ENCODE peak calls at places on chromosomes 4 and X, in ten cellular contexts. One of them, this sample, is unnamed.

GRCh38 chrX:19554786-19555185 is 39.5 kb upstream of the MAP3K15 start:
- DNase-seq in cardiac muscle cell: peak
- DNase-seq in vagina: no peak
- DNase-seq in bronchial epithelial cell: peak
- DNase-seq in GM12878: peak
- DNase-seq in AG10803: peak
- DNase-seq in right lobe of liver: no peak
- DNase-seq in BJ: peak
- DNase-seq in fibroblast of the aortic adventitia: peak
- DNase-seq in AG04450: no peak
- DNase-seq in this sample: peak

GRCh38 chr4:57401586-57401985 is 291.4 kb upstream of the IGFBP7 start:
- DNase-seq in cardiac muscle cell: no peak
- DNase-seq in vagina: no peak
- DNase-seq in bronchial epithelial cell: peak
- DNase-seq in GM12878: no peak
- DNase-seq in AG10803: no peak
- DNase-seq in right lobe of liver: no peak
- DNase-seq in BJ: no peak
- DNase-seq in fibroblast of the aortic adventitia: no peak
- DNase-seq in AG04450: no peak
- DNase-seq in this sample: no peak

GRCh38 chrX:22196151-22196550 is 76.6 kb upstream of the CBLL2 start:
- DNase-seq in cardiac muscle cell: no peak
- DNase-seq in vagina: no peak
- DNase-seq in bronchial epithelial cell: no peak
- DNase-seq in GM12878: no peak
- DNase-seq in AG10803: peak
- DNase-seq in right lobe of liver: no peak
- DNase-seq in BJ: peak
- DNase-seq in fibroblast of the aortic adventitia: peak
- DNase-seq in AG04450: no peak
- DNase-seq in this sample: no peak

GRCh38 chr4:165766018-165766417 is 107.0 kb upstream of the TLL1 start:
- DNase-seq in cardiac muscle cell: peak
- DNase-seq in vagina: no peak
- DNase-seq in bronchial epithelial cell: no peak
- DNase-seq in GM12878: no peak
- DNase-seq in AG10803: no peak
- DNase-seq in right lobe of liver: no peak
- DNase-seq in BJ: no peak
- DNase-seq in fibroblast of the aortic adventitia: no peak
- DNase-seq in AG04450: no peak
- DNase-seq in this sample: peak

GRCh38 chr4:113579360-113579759 is 182.2 kb downstream of the CAMK2D start:
- DNase-seq in cardiac muscle cell: no peak
- DNase-seq in vagina: no peak
- DNase-seq in bronchial epithelial cell: no peak
- DNase-seq in GM12878: no peak
- DNase-seq in AG10803: no peak
- DNase-seq in right lobe of liver: no peak
- DNase-seq in BJ: no peak
- DNase-seq in fibroblast of the aortic adventitia: no peak
- DNase-seq in AG04450: no peak
- DNase-seq in this sample: no peak

GRCh38 chr4:48017108-48017527 is 546 bp downstream of the NIPAL1 start:
- DNase-seq in cardiac muscle cell: peak
- DNase-seq in vagina: no peak
- DNase-seq in bronchial epithelial cell: peak
- DNase-seq in GM12878: no peak
- DNase-seq in AG10803: peak
- DNase-seq in right lobe of liver: peak
- DNase-seq in BJ: no peak
- DNase-seq in fibroblast of the aortic adventitia: peak
- DNase-seq in AG04450: no peak
- DNase-seq in this sample: peak

GRCh38 chrX:50108264-50108663 is 92.5 kb downstream of the AKAP4 start:
- DNase-seq in cardiac muscle cell: no peak
- DNase-seq in vagina: no peak
- DNase-seq in bronchial epithelial cell: no peak
- DNase-seq in GM12878: no peak
- DNase-seq in AG10803: no peak
- DNase-seq in right lobe of liver: no peak
- DNase-seq in BJ: no peak
- DNase-seq in fibroblast of the aortic adventitia: no peak
- DNase-seq in AG04450: no peak
- DNase-seq in this sample: no peak

GRCh38 chr4:36111180-36111579 is 133.1 kb downstream of the ARAP2 start:
- DNase-seq in cardiac muscle cell: no peak
- DNase-seq in vagina: no peak
- DNase-seq in bronchial epithelial cell: no peak
- DNase-seq in GM12878: no peak
- DNase-seq in AG10803: no peak
- DNase-seq in right lobe of liver: no peak
- DNase-seq in BJ: no peak
- DNase-seq in fibroblast of the aortic adventitia: no peak
- DNase-seq in AG04450: no peak
- DNase-seq in this sample: peak

GRCh38 chr4:151304755-151305154 is 20.6 kb downstream of the SH3D19 start:
- DNase-seq in cardiac muscle cell: no peak
- DNase-seq in vagina: no peak
- DNase-seq in bronchial epithelial cell: peak
- DNase-seq in GM12878: no peak
- DNase-seq in AG10803: no peak
- DNase-seq in right lobe of liver: no peak
- DNase-seq in BJ: no peak
- DNase-seq in fibroblast of the aortic adventitia: no peak
- DNase-seq in AG04450: no peak
- DNase-seq in this sample: no peak

GRCh38 chr4:55912249-55912648 is 36.5 kb upstream of the CEP135 start:
- DNase-seq in cardiac muscle cell: no peak
- DNase-seq in vagina: no peak
- DNase-seq in bronchial epithelial cell: peak
- DNase-seq in GM12878: no peak
- DNase-seq in AG10803: no peak
- DNase-seq in right lobe of liver: no peak
- DNase-seq in BJ: no peak
- DNase-seq in fibroblast of the aortic adventitia: no peak
- DNase-seq in AG04450: no peak
- DNase-seq in this sample: no peak

GRCh38 chr4:47926667-47927258 is 12.4 kb upstream of the NFXL1 start:
- DNase-seq in cardiac muscle cell: peak
- DNase-seq in vagina: no peak
- DNase-seq in bronchial epithelial cell: peak
- DNase-seq in GM12878: no peak
- DNase-seq in AG10803: peak
- DNase-seq in right lobe of liver: no peak
- DNase-seq in BJ: no peak
- DNase-seq in fibroblast of the aortic adventitia: peak
- DNase-seq in AG04450: no peak
- DNase-seq in this sample: peak

GRCh38 chrX:141468940-141469339 is 115.6 kb downstream of the SPANXA1 start:
- DNase-seq in cardiac muscle cell: peak
- DNase-seq in vagina: no peak
- DNase-seq in bronchial epithelial cell: peak
- DNase-seq in GM12878: no peak
- DNase-seq in AG10803: peak
- DNase-seq in right lobe of liver: no peak
- DNase-seq in BJ: peak
- DNase-seq in fibroblast of the aortic adventitia: peak
- DNase-seq in AG04450: no peak
- DNase-seq in this sample: peak

GRCh38 chrX:33183366-33183765 is 28.0 kb downstream of the DMD start:
- DNase-seq in cardiac muscle cell: peak
- DNase-seq in vagina: no peak
- DNase-seq in bronchial epithelial cell: no peak
- DNase-seq in GM12878: no peak
- DNase-seq in AG10803: no peak
- DNase-seq in right lobe of liver: no peak
- DNase-seq in BJ: no peak
- DNase-seq in fibroblast of the aortic adventitia: peak
- DNase-seq in AG04450: peak
- DNase-seq in this sample: peak

GRCh38 chr4:39631700-39632079 is 7.0 kb downstream of the SMIM14 start:
- DNase-seq in cardiac muscle cell: no peak
- DNase-seq in vagina: no peak
- DNase-seq in bronchial epithelial cell: no peak
- DNase-seq in GM12878: no peak
- DNase-seq in AG10803: no peak
- DNase-seq in right lobe of liver: no peak
- DNase-seq in BJ: no peak
- DNase-seq in fibroblast of the aortic adventitia: no peak
- DNase-seq in AG04450: no peak
- DNase-seq in this sample: no peak

GRCh38 chr4:133149364-133149695 is 236 bp downstream of the PCDH10 start:
- DNase-seq in cardiac muscle cell: no peak
- DNase-seq in vagina: no peak
- DNase-seq in bronchial epithelial cell: no peak
- DNase-seq in GM12878: no peak
- DNase-seq in AG10803: no peak
- DNase-seq in right lobe of liver: no peak
- DNase-seq in BJ: no peak
- DNase-seq in fibroblast of the aortic adventitia: no peak
- DNase-seq in AG04450: no peak
- DNase-seq in this sample: no peak

GRCh38 chr4:133146574-133147198 is 2.4 kb upstream of the PCDH10 start:
- DNase-seq in cardiac muscle cell: peak
- DNase-seq in vagina: no peak
- DNase-seq in bronchial epithelial cell: peak
- DNase-seq in GM12878: no peak
- DNase-seq in AG10803: peak
- DNase-seq in right lobe of liver: no peak
- DNase-seq in BJ: no peak
- DNase-seq in fibroblast of the aortic adventitia: peak
- DNase-seq in AG04450: no peak
- DNase-seq in this sample: peak

GRCh38 chr4:133148690-133149363 is at the start of gene PCDH10:
- DNase-seq in cardiac muscle cell: peak
- DNase-seq in vagina: peak
- DNase-seq in bronchial epithelial cell: peak
- DNase-seq in GM12878: no peak
- DNase-seq in AG10803: peak
- DNase-seq in right lobe of liver: peak
- DNase-seq in BJ: peak
- DNase-seq in fibroblast of the aortic adventitia: peak
- DNase-seq in AG04450: peak
- DNase-seq in this sample: peak

GRCh38 chr4:133147365-133147821 is 1.7 kb upstream of the PCDH10 start:
- DNase-seq in cardiac muscle cell: peak
- DNase-seq in vagina: no peak
- DNase-seq in bronchial epithelial cell: no peak
- DNase-seq in GM12878: no peak
- DNase-seq in AG10803: no peak
- DNase-seq in right lobe of liver: no peak
- DNase-seq in BJ: no peak
- DNase-seq in fibroblast of the aortic adventitia: no peak
- DNase-seq in AG04450: no peak
- DNase-seq in this sample: peak

DNA sequence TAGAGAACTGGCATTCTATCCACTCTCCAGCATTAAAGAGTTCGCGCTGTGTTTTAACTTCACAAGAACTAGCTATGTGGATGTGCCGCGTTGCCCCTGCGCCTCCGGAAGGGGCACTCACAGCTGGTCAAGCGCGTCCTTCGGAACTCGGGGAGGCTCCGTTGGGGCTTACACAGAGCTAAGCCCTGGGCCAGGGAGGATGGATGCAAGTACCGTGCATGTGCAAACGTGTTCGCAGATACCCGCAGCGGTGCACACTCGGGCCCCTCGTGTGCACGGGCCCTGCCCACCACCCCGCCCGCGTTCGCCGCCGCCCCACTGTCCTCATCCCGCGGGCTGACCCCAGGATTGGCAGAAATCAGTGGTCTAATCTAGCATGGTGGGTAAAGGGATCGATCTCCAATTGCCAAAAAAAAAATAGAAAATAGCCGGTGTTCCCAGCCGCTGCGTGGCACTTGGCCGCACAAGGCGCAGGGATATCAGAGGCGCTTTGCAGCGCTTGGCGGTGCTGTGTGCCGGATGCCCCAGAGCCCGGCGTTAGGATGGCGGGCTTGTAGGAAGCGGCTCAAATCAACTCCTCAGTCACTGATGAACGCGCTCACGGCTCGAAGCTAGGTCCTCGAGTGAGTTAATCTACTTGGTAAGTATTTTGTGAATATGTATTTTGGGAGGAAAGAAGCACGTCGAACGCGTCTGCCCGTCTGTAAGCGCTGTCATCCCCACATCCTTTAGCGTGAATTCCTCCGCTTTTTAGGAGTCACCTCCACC is 988 bp upstream of the PCDH10 start:
- DNase-seq in cardiac muscle cell: peak
- DNase-seq in vagina: no peak
- DNase-seq in bronchial epithelial cell: no peak
- DNase-seq in GM12878: no peak
- DNase-seq in AG10803: peak
- DNase-seq in right lobe of liver: no peak
- DNase-seq in BJ: no peak
- DNase-seq in fibroblast of the aortic adventitia: no peak
- DNase-seq in AG04450: no peak
- DNase-seq in this sample: peak
- H3K4me3 ChIP-seq in cardiac muscle cell: peak
- H3K4me3 ChIP-seq in vagina: peak
- H3K4me3 ChIP-seq in bronchial epithelial cell: no peak
- H3K4me3 ChIP-seq in GM12878: no peak
- H3K4me3 ChIP-seq in AG10803: peak
- H3K4me3 ChIP-seq in right lobe of liver: peak
- H3K4me3 ChIP-seq in BJ: peak
- H3K4me3 ChIP-seq in fibroblast of the aortic adventitia: peak
- H3K4me3 ChIP-seq in AG04450: peak
- H3K4me3 ChIP-seq in this sample: peak

GRCh38 chr4:42512226-42512625 is 114.9 kb downstream of the SHISA3 start:
- DNase-seq in cardiac muscle cell: no peak
- DNase-seq in vagina: no peak
- DNase-seq in bronchial epithelial cell: no peak
- DNase-seq in GM12878: no peak
- DNase-seq in AG10803: no peak
- DNase-seq in right lobe of liver: no peak
- DNase-seq in BJ: no peak
- DNase-seq in fibroblast of the aortic adventitia: no peak
- DNase-seq in AG04450: no peak
- DNase-seq in this sample: no peak
- TF ChIP-seq CTCF in cardiac muscle cell: no peak
- TF ChIP-seq CTCF in vagina: no peak
- TF ChIP-seq CTCF in bronchial epithelial cell: no peak
- TF ChIP-seq CTCF in GM12878: no peak
- TF ChIP-seq CTCF in AG10803: no peak
- TF ChIP-seq CTCF in right lobe of liver: no peak
- TF ChIP-seq CTCF in BJ: no peak
- TF ChIP-seq CTCF in fibroblast of the aortic adventitia: no peak
- TF ChIP-seq CTCF in AG04450: no peak
- TF ChIP-seq CTCF in this sample: no peak

GRCh38 chr4:181796502-181796901 is 446.7 kb upstream of the TENM3 start:
- DNase-seq in cardiac muscle cell: peak
- DNase-seq in vagina: no peak
- DNase-seq in bronchial epithelial cell: peak
- DNase-seq in GM12878: no peak
- DNase-seq in AG10803: peak
- DNase-seq in right lobe of liver: no peak
- DNase-seq in BJ: no peak
- DNase-seq in fibroblast of the aortic adventitia: peak
- DNase-seq in AG04450: no peak
- DNase-seq in this sample: peak
- H3K4me3 ChIP-seq in cardiac muscle cell: no peak
- H3K4me3 ChIP-seq in vagina: no peak
- H3K4me3 ChIP-seq in bronchial epithelial cell: no peak
- H3K4me3 ChIP-seq in GM12878: no peak
- H3K4me3 ChIP-seq in AG10803: no peak
- H3K4me3 ChIP-seq in right lobe of liver: no peak
- H3K4me3 ChIP-seq in BJ: no peak
- H3K4me3 ChIP-seq in fibroblast of the aortic adventitia: no peak
- H3K4me3 ChIP-seq in AG04450: no peak
- H3K4me3 ChIP-seq in this sample: no peak

GRCh38 chr4:4852591-4853362 is 6.7 kb upstream of the MSX1 start:
- DNase-seq in cardiac muscle cell: peak
- DNase-seq in vagina: peak
- DNase-seq in bronchial epithelial cell: peak
- DNase-seq in GM12878: no peak
- DNase-seq in AG10803: peak
- DNase-seq in right lobe of liver: no peak
- DNase-seq in BJ: no peak
- DNase-seq in fibroblast of the aortic adventitia: peak
- DNase-seq in AG04450: peak
- DNase-seq in this sample: peak
- TF ChIP-seq CTCF in cardiac muscle cell: peak
- TF ChIP-seq CTCF in vagina: no peak
- TF ChIP-seq CTCF in bronchial epithelial cell: peak
- TF ChIP-seq CTCF in GM12878: no peak
- TF ChIP-seq CTCF in AG10803: peak
- TF ChIP-seq CTCF in right lobe of liver: no peak
- TF ChIP-seq CTCF in BJ: peak
- TF ChIP-seq CTCF in fibroblast of the aortic adventitia: peak
- TF ChIP-seq CTCF in AG04450: peak
- TF ChIP-seq CTCF in this sample: peak

This sample was measured in fibroblast of pulmonary artery.